ENCODE peak calls at places on chromosomes 2 and 18, in five cellular contexts. S is kidney, Q is endothelial cell, O is IMR-90, H is fibroblast of pulmonary artery. U is an unnamed sample.

GRCh38 chr18:57930476-57930875 is 113.5 kb upstream of the NEDD4L start:
- DNase-seq in S (no peak), Q (no peak), O (no peak), H (no peak), U (no peak)

GRCh38 chr2:108396845-108397244 is 19.1 kb downstream of the SULT1C4 start:
- DNase-seq in S (no peak), Q (no peak), O (peak), H (peak), U (peak)

GRCh38 chr18:48050176-48050575 is 119.7 kb upstream of the SMAD2 start:
- DNase-seq in S (peak), Q (no peak), O (no peak), H (no peak), U (no peak)

GRCh38 chr2:74462054-74462785 is 3.0 kb downstream of the MOGS start:
- DNase-seq in S (no peak), Q (no peak), O (no peak), H (no peak), U (no peak)

GRCh38 chr2:142131016-142131714 is at the start of gene LRP1B:
- DNase-seq in S (no peak), Q (peak), O (peak), H (peak), U (peak)

GRCh38 chr2:10777111-10777841 is 35.3 kb downstream of the PDIA6 start:
- DNase-seq in S (no peak), Q (no peak), O (no peak), H (no peak), U (no peak)

GRCh38 chr2:120379916-120380893 is 34.3 kb downstream of the INHBB start:
- DNase-seq in S (peak), Q (no peak), O (no peak), H (no peak), U (no peak)

GRCh38 chr2:158993721-158994587 is 25.5 kb downstream of the TANC1 start:
- DNase-seq in S (no peak), Q (no peak), O (no peak), H (no peak), U (peak)

GRCh38 chr2:73971722-73972121 is 13.0 kb upstream of the TET3 start:
- DNase-seq in S (no peak), Q (no peak), O (no peak), H (no peak), U (peak)

GRCh38 chr2:233234996-233235395 is 16.5 kb upstream of the ATG16L1 start:
- DNase-seq in S (no peak), Q (no peak), O (no peak), H (no peak), U (no peak)

GRCh38 chr2:120367649-120368048 is 21.7 kb downstream of the INHBB start:
- DNase-seq in S (peak), Q (no peak), O (peak), H (no peak), U (no peak)

GRCh38 chr18:54717673-54718435 is 110.4 kb upstream of the RAB27B start:
- DNase-seq in S (no peak), Q (peak), O (no peak), H (peak), U (no peak)

GRCh38 chr2:37782155-37782673 is 110.8 kb upstream of the CDC42EP3 start:
- DNase-seq in S (no peak), Q (no peak), O (no peak), H (no peak), U (no peak)

GRCh38 chr2:10438688-10439087 is 9.4 kb downstream of the ODC1 start:
- DNase-seq in S (no peak), Q (no peak), O (no peak), H (no peak), U (no peak)

GRCh38 chr2:239441724-239442123 is 40.9 kb upstream of the HDAC4 start:
- DNase-seq in S (no peak), Q (no peak), O (no peak), H (no peak), U (no peak)

GRCh38 chr2:120949027-120949956 is 213.6 kb downstream of the GLI2 start:
- DNase-seq in S (no peak), Q (no peak), O (no peak), H (no peak), U (no peak)

GRCh38 chr18:7524786-7525185 is 42.3 kb upstream of the PTPRM start:
- DNase-seq in S (no peak), Q (no peak), O (no peak), H (peak), U (peak)

GRCh38 chr2:98454500-98455235 is 10.0 kb downstream of the INPP4A start:
- DNase-seq in S (no peak), Q (no peak), O (peak), H (peak), U (no peak)

GRCh38 chr2:41727152-41727551 is 320.7 kb upstream of the PKDCC start:
- DNase-seq in S (no peak), Q (no peak), O (no peak), H (no peak), U (no peak)

GRCh38 chr2:15968280-15969178 is 28.2 kb downstream of the MYCN start:
- DNase-seq in S (no peak), Q (no peak), O (no peak), H (no peak), U (no peak)
- TF ChIP-seq CTCF in S (no peak), Q (no peak), O (no peak), H (no peak), U (no peak)

DNA sequence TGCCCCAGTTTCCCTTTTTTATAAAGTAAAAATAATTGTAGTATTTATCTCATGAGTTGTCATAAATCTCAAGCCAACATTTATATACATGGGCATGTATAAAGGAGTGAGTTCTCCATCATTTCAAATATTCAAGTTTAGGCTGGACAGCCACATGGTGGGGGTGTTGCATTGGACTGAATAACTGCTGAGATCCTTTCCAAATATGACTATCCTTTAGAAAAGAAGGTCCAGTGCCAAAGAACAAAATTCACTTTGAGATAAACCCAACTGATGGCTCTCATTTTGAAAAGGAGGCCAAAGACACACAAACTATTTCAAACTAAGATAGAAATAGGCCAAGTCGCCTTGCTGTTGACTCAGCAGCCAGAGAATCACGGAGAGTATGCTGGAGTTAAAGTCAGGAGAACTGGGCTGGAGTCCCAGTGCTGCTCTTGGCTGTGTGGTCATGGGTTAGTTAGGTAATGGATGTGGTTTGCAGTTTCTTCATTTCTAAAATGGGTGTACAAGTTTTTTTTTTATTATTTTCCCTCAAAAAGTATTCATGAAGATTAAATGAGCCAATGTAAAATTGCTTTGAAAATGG is 204.4 kb upstream of the LRATD1 start:
- DNase-seq in S (no peak), Q (no peak), O (peak), H (peak), U (peak)
- TF ChIP-seq CTCF in S (no peak), Q (no peak), O (peak), H (no peak), U (no peak)

GRCh38 chr2:204625135-204625534 is 79.9 kb downstream of the PARD3B start:
- DNase-seq in S (no peak), Q (no peak), O (no peak), H (peak), U (peak)
- TF ChIP-seq CTCF in S (peak), Q (no peak), O (peak), H (no peak), U (no peak)

GRCh38 chr2:167333245-167333644 is 445.0 kb downstream of the XIRP2 start:
- DNase-seq in S (no peak), Q (no peak), O (peak), H (no peak), U (no peak)

GRCh38 chr2:167335627-167336026 is 447.3 kb downstream of the XIRP2 start:
- DNase-seq in S (no peak), Q (no peak), O (peak), H (peak), U (no peak)

GRCh38 chr2:167332358-167332757 is 444.1 kb downstream of the XIRP2 start:
- DNase-seq in S (no peak), Q (no peak), O (no peak), H (no peak), U (no peak)

GRCh38 chr2:167334343-167334742 is 446.1 kb downstream of the XIRP2 start:
- DNase-seq in S (no peak), Q (no peak), O (no peak), H (no peak), U (no peak)

DNA sequence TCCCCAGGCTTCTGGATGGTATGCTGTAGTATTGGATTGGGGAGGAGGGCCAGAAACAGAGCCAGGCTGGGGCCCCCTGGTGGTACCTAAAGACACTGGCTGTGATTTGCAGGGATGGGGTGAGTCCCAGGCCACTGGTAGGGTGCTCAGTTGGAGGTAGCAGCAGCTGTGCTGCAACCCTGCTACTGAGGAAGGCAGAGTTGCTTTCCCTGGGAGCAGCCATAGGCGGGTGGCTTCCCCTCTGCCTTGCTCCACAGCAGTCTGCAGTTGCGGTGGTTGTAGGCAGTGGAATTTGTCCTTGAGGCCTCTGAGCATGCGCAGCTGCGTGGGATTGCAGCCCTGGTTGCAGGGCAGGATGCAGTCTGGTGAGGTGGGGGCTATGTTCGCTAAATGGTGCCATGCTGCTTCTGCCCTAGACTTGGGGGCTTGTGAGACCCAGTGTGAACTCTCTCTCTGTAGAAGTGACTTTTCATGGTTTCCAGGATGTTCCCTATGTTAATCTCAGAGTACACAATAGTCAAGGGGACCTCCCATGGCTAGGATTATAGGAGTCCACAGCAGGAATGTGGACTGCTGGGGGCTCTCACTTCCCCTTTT is 443.5 kb downstream of the XIRP2 start:
- DNase-seq in S (peak), Q (peak), O (no peak), H (no peak), U (no peak)
- TF ChIP-seq CTCF in S (no peak), Q (peak), O (peak), H (no peak), U (no peak)

GRCh38 chr2:195500878-195501277 is 156.1 kb upstream of the SLC39A10 start:
- DNase-seq in S (no peak), Q (no peak), O (no peak), H (no peak), U (no peak)

GRCh38 chr2:195495966-195496365 is 161.1 kb upstream of the SLC39A10 start:
- DNase-seq in S (no peak), Q (no peak), O (no peak), H (no peak), U (no peak)

GRCh38 chr2:195498839-195499490 is 158.1 kb upstream of the SLC39A10 start:
- DNase-seq in S (no peak), Q (no peak), O (peak), H (peak), U (peak)

GRCh38 chr2:195496991-195497390 is 160.0 kb upstream of the SLC39A10 start:
- DNase-seq in S (no peak), Q (no peak), O (no peak), H (no peak), U (no peak)

GRCh38 chr2:195498176-195498575 is 158.8 kb upstream of the SLC39A10 start:
- DNase-seq in S (no peak), Q (peak), O (peak), H (peak), U (peak)
- TF ChIP-seq CTCF in S (peak), Q (peak), O (peak), H (peak), U (peak)

GRCh38 chr2:148568597-148568996 is 76.0 kb upstream of the EPC2 start:
- DNase-seq in S (no peak), Q (no peak), O (no peak), H (no peak), U (no peak)

GRCh38 chr2:148561389-148561788 is 83.2 kb upstream of the EPC2 start:
- DNase-seq in S (no peak), Q (no peak), O (no peak), H (no peak), U (no peak)

GRCh38 chr2:148569221-148569620 is 75.3 kb upstream of the EPC2 start:
- DNase-seq in S (no peak), Q (no peak), O (no peak), H (no peak), U (no peak)

GRCh38 chr2:148567716-148568115 is 76.8 kb upstream of the EPC2 start:
- DNase-seq in S (no peak), Q (no peak), O (no peak), H (no peak), U (no peak)

GRCh38 chr2:148565272-148565894 is 79.2 kb upstream of the EPC2 start:
- DNase-seq in S (no peak), Q (peak), O (no peak), H (peak), U (no peak)
- TF ChIP-seq CTCF in S (no peak), Q (peak), O (no peak), H (peak), U (no peak)

DNA sequence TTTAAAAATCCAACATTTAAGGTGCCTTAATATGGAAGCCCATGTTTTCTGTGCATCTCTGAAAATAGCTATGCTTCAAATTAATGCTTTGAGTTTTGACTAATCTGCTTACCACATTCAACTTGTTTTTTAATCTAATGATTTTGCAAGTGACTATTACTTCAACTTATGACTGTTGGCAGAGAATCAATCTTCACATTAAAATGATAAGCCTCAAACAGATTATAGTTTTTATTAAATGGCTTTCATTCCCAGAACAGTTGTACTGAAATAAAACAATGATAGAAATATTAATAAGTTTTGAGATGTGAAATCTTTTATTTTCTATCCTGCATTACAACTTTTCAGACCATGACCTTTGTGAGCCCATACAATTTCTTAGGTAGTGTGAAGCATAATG is 347.5 kb downstream of the ZNF804A start:
- DNase-seq in S (no peak), Q (no peak), O (no peak), H (no peak), U (no peak)
- TF ChIP-seq CTCF in S (no peak), Q (no peak), O (no peak), H (no peak), U (no peak)

GRCh38 chr18:76565238-76566173 is 70.5 kb upstream of the ZNF516 start:
- DNase-seq in S (peak), Q (peak), O (peak), H (peak), U (peak)
- TF ChIP-seq CTCF in S (no peak), Q (no peak), O (no peak), H (no peak), U (no peak)

DNA sequence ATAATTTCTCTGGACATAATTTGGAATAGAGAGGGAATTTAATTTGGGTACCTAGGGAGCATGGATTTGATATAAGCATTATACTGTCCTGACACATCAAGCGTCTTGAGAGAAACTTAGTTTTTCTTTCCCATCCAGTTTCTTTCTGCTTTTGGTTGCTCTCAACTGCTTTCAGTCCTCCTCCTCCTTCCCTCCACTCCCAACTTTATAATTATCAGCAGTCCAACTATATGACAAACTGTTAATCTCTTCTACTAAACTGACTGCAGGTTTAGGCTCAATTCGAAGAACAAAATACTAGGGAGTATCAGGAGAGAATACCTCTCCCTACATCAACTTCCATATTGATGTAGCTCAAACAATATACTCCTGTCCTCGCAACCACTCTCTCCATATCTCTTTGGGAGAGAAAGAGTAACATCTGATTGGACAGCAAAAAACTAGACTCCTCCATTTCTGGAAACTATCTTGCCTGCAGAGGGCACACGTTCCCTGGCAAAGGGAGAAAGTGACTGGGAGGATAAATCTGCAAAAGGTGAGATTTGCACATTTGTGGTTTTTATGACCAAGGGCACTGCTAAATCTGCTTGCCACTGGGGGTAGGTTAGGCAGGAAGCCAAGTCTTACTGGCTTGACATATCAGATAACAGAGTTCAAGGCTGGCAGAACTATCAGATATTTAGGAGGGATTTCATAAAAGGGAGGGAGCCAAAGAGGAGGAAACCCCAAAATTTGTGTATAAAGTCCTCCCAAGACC is 40.1 kb downstream of the ICA1L start:
- DNase-seq in S (no peak), Q (peak), O (peak), H (peak), U (peak)
- TF ChIP-seq CTCF in S (peak), Q (no peak), O (peak), H (peak), U (peak)

U was measured in fibroblast of the aortic adventitia.